ENCODE peak calls at places on chromosomes 2 and 18, in nine cellular contexts. One of them, this sample, is unnamed.

GRCh38 chr2:49002750-49003149 is 151.6 kb downstream of the FSHR start:
- DNase-seq in hippocampal formation: no peak
- DNase-seq in activated T-helper 1 cell treated with anti-CD3 and anti-CD28 coated beads, Interleukin-2, amount 50 U/mL, for 16 hours: no peak
- DNase-seq in skeletal muscle cell: no peak
- DNase-seq in DMS 273 treated with DMSO at 0.1 percent for 48 hours: no peak
- DNase-seq in T-helper 2 cell: no peak
- DNase-seq in GM03348: no peak
- DNase-seq in Daoy: no peak
- DNase-seq in GM12878: no peak
- DNase-seq in this sample: no peak

GRCh38 chr18:31685097-31686082 is 1.0 kb upstream of the B4GALT6 start:
- DNase-seq in DMS 273 treated with DMSO at 0.1 percent for 48 hours: peak
- DNase-seq in activated T-helper 1 cell treated with anti-CD3 and anti-CD28 coated beads, Interleukin-2, amount 50 U/mL, for 16 hours: no peak
- DNase-seq in skeletal muscle cell: peak
- DNase-seq in GM12878: peak
- DNase-seq in hippocampal formation: peak
- DNase-seq in Daoy: peak
- DNase-seq in GM03348: peak
- DNase-seq in T-helper 2 cell: peak
- DNase-seq in this sample: no peak

GRCh38 chr2:129849559-129850160 is 129.8 kb upstream of the RAB6C start:
- DNase-seq in GM12878: peak
- DNase-seq in GM03348: peak
- DNase-seq in activated T-helper 1 cell treated with anti-CD3 and anti-CD28 coated beads, Interleukin-2, amount 50 U/mL, for 16 hours: no peak
- DNase-seq in DMS 273 treated with DMSO at 0.1 percent for 48 hours: peak
- DNase-seq in T-helper 2 cell: peak
- DNase-seq in skeletal muscle cell: peak
- DNase-seq in hippocampal formation: no peak
- DNase-seq in Daoy: peak
- DNase-seq in this sample: peak

GRCh38 chr2:37526323-37526722 is 145.1 kb downstream of the CDC42EP3 start:
- DNase-seq in GM03348: no peak
- DNase-seq in DMS 273 treated with DMSO at 0.1 percent for 48 hours: no peak
- DNase-seq in GM12878: no peak
- DNase-seq in Daoy: peak
- DNase-seq in skeletal muscle cell: no peak
- DNase-seq in activated T-helper 1 cell treated with anti-CD3 and anti-CD28 coated beads, Interleukin-2, amount 50 U/mL, for 16 hours: no peak
- DNase-seq in hippocampal formation: no peak
- DNase-seq in T-helper 2 cell: peak
- DNase-seq in this sample: no peak

GRCh38 chr2:26900831-26901321 is 52.9 kb downstream of the DPYSL5 start:
- DNase-seq in hippocampal formation: no peak
- DNase-seq in GM03348: no peak
- DNase-seq in T-helper 2 cell: no peak
- DNase-seq in GM12878: no peak
- DNase-seq in DMS 273 treated with DMSO at 0.1 percent for 48 hours: no peak
- DNase-seq in activated T-helper 1 cell treated with anti-CD3 and anti-CD28 coated beads, Interleukin-2, amount 50 U/mL, for 16 hours: no peak
- DNase-seq in Daoy: no peak
- DNase-seq in skeletal muscle cell: no peak
- DNase-seq in this sample: no peak

GRCh38 chr18:66640431-66640830 is 36.5 kb upstream of the CDH19 start:
- DNase-seq in activated T-helper 1 cell treated with anti-CD3 and anti-CD28 coated beads, Interleukin-2, amount 50 U/mL, for 16 hours: no peak
- DNase-seq in GM03348: no peak
- DNase-seq in T-helper 2 cell: no peak
- DNase-seq in Daoy: no peak
- DNase-seq in skeletal muscle cell: no peak
- DNase-seq in GM12878: no peak
- DNase-seq in DMS 273 treated with DMSO at 0.1 percent for 48 hours: no peak
- DNase-seq in hippocampal formation: no peak
- DNase-seq in this sample: no peak

GRCh38 chr2:49207204-49207603 is 52.9 kb upstream of the FSHR start:
- DNase-seq in GM03348: no peak
- DNase-seq in DMS 273 treated with DMSO at 0.1 percent for 48 hours: no peak
- DNase-seq in GM12878: no peak
- DNase-seq in hippocampal formation: no peak
- DNase-seq in T-helper 2 cell: no peak
- DNase-seq in skeletal muscle cell: no peak
- DNase-seq in Daoy: no peak
- DNase-seq in activated T-helper 1 cell treated with anti-CD3 and anti-CD28 coated beads, Interleukin-2, amount 50 U/mL, for 16 hours: no peak
- DNase-seq in this sample: no peak

GRCh38 chr2:62452701-62453449 is 53.1 kb downstream of the TMEM17 start:
- DNase-seq in Daoy: no peak
- DNase-seq in activated T-helper 1 cell treated with anti-CD3 and anti-CD28 coated beads, Interleukin-2, amount 50 U/mL, for 16 hours: no peak
- DNase-seq in skeletal muscle cell: no peak
- DNase-seq in GM12878: no peak
- DNase-seq in DMS 273 treated with DMSO at 0.1 percent for 48 hours: no peak
- DNase-seq in GM03348: no peak
- DNase-seq in hippocampal formation: no peak
- DNase-seq in T-helper 2 cell: no peak
- DNase-seq in this sample: no peak

GRCh38 chr2:31446848-31447247 is 32.3 kb upstream of the XDH start:
- DNase-seq in T-helper 2 cell: no peak
- DNase-seq in GM12878: no peak
- DNase-seq in hippocampal formation: no peak
- DNase-seq in Daoy: no peak
- DNase-seq in activated T-helper 1 cell treated with anti-CD3 and anti-CD28 coated beads, Interleukin-2, amount 50 U/mL, for 16 hours: no peak
- DNase-seq in skeletal muscle cell: no peak
- DNase-seq in DMS 273 treated with DMSO at 0.1 percent for 48 hours: no peak
- DNase-seq in GM03348: peak
- DNase-seq in this sample: no peak

GRCh38 chr2:239917128-239917956 is 107.8 kb downstream of the NDUFA10 start:
- DNase-seq in skeletal muscle cell: no peak
- DNase-seq in T-helper 2 cell: no peak
- DNase-seq in GM03348: no peak
- DNase-seq in hippocampal formation: no peak
- DNase-seq in DMS 273 treated with DMSO at 0.1 percent for 48 hours: no peak
- DNase-seq in activated T-helper 1 cell treated with anti-CD3 and anti-CD28 coated beads, Interleukin-2, amount 50 U/mL, for 16 hours: no peak
- DNase-seq in Daoy: no peak
- DNase-seq in GM12878: no peak
- DNase-seq in this sample: no peak

GRCh38 chr18:43680096-43680495 is 402.8 kb upstream of the SYT4 start:
- DNase-seq in T-helper 2 cell: no peak
- DNase-seq in hippocampal formation: no peak
- DNase-seq in activated T-helper 1 cell treated with anti-CD3 and anti-CD28 coated beads, Interleukin-2, amount 50 U/mL, for 16 hours: no peak
- DNase-seq in GM03348: peak
- DNase-seq in GM12878: no peak
- DNase-seq in Daoy: no peak
- DNase-seq in skeletal muscle cell: no peak
- DNase-seq in DMS 273 treated with DMSO at 0.1 percent for 48 hours: no peak
- DNase-seq in this sample: no peak

GRCh38 chr2:171598713-171599319 is 76.5 kb downstream of the CYBRD1 start:
- DNase-seq in T-helper 2 cell: peak
- DNase-seq in DMS 273 treated with DMSO at 0.1 percent for 48 hours: peak
- DNase-seq in hippocampal formation: peak
- DNase-seq in GM03348: peak
- DNase-seq in activated T-helper 1 cell treated with anti-CD3 and anti-CD28 coated beads, Interleukin-2, amount 50 U/mL, for 16 hours: no peak
- DNase-seq in GM12878: peak
- DNase-seq in Daoy: peak
- DNase-seq in skeletal muscle cell: peak
- DNase-seq in this sample: peak

GRCh38 chr2:16656784-16657391 is 8.7 kb downstream of the CYRIA start:
- DNase-seq in Daoy: no peak
- DNase-seq in skeletal muscle cell: no peak
- DNase-seq in DMS 273 treated with DMSO at 0.1 percent for 48 hours: no peak
- DNase-seq in activated T-helper 1 cell treated with anti-CD3 and anti-CD28 coated beads, Interleukin-2, amount 50 U/mL, for 16 hours: no peak
- DNase-seq in hippocampal formation: peak
- DNase-seq in GM03348: no peak
- DNase-seq in GM12878: peak
- DNase-seq in T-helper 2 cell: no peak
- DNase-seq in this sample: no peak

GRCh38 chr18:63697261-63697660 is 5.5 kb upstream of the SERPINB11 start:
- DNase-seq in GM12878: no peak
- DNase-seq in hippocampal formation: no peak
- DNase-seq in T-helper 2 cell: no peak
- DNase-seq in activated T-helper 1 cell treated with anti-CD3 and anti-CD28 coated beads, Interleukin-2, amount 50 U/mL, for 16 hours: no peak
- DNase-seq in skeletal muscle cell: no peak
- DNase-seq in Daoy: no peak
- DNase-seq in GM03348: peak
- DNase-seq in DMS 273 treated with DMSO at 0.1 percent for 48 hours: no peak
- DNase-seq in this sample: no peak

GRCh38 chr2:72185166-72185565 is 37.5 kb upstream of the CYP26B1 start:
- DNase-seq in GM12878: no peak
- DNase-seq in hippocampal formation: no peak
- DNase-seq in DMS 273 treated with DMSO at 0.1 percent for 48 hours: no peak
- DNase-seq in Daoy: no peak
- DNase-seq in skeletal muscle cell: no peak
- DNase-seq in T-helper 2 cell: no peak
- DNase-seq in activated T-helper 1 cell treated with anti-CD3 and anti-CD28 coated beads, Interleukin-2, amount 50 U/mL, for 16 hours: no peak
- DNase-seq in GM03348: no peak
- DNase-seq in this sample: no peak

GRCh38 chr2:1867141-1867540 is 122.8 kb upstream of the PXDN start:
- DNase-seq in GM03348: no peak
- DNase-seq in T-helper 2 cell: no peak
- DNase-seq in Daoy: no peak
- DNase-seq in activated T-helper 1 cell treated with anti-CD3 and anti-CD28 coated beads, Interleukin-2, amount 50 U/mL, for 16 hours: no peak
- DNase-seq in hippocampal formation: no peak
- DNase-seq in GM12878: no peak
- DNase-seq in skeletal muscle cell: no peak
- DNase-seq in DMS 273 treated with DMSO at 0.1 percent for 48 hours: no peak
- DNase-seq in this sample: no peak

GRCh38 chr2:655626-656025 is 21.6 kb downstream of the TMEM18 start:
- DNase-seq in activated T-helper 1 cell treated with anti-CD3 and anti-CD28 coated beads, Interleukin-2, amount 50 U/mL, for 16 hours: no peak
- DNase-seq in skeletal muscle cell: no peak
- DNase-seq in hippocampal formation: no peak
- DNase-seq in T-helper 2 cell: no peak
- DNase-seq in DMS 273 treated with DMSO at 0.1 percent for 48 hours: no peak
- DNase-seq in GM03348: peak
- DNase-seq in Daoy: no peak
- DNase-seq in GM12878: no peak
- DNase-seq in this sample: no peak

GRCh38 chr2:25528173-25528572 is 145.2 kb downstream of the DTNB start:
- DNase-seq in DMS 273 treated with DMSO at 0.1 percent for 48 hours: no peak
- DNase-seq in T-helper 2 cell: no peak
- DNase-seq in skeletal muscle cell: peak
- DNase-seq in GM12878: no peak
- DNase-seq in activated T-helper 1 cell treated with anti-CD3 and anti-CD28 coated beads, Interleukin-2, amount 50 U/mL, for 16 hours: no peak
- DNase-seq in GM03348: peak
- DNase-seq in Daoy: peak
- DNase-seq in hippocampal formation: no peak
- DNase-seq in this sample: no peak

GRCh38 chr18:49459404-49460171 is 857 bp downstream of the DYM start:
- DNase-seq in DMS 273 treated with DMSO at 0.1 percent for 48 hours: no peak
- DNase-seq in skeletal muscle cell: no peak
- DNase-seq in hippocampal formation: no peak
- DNase-seq in Daoy: peak
- DNase-seq in GM12878: no peak
- DNase-seq in T-helper 2 cell: peak
- DNase-seq in activated T-helper 1 cell treated with anti-CD3 and anti-CD28 coated beads, Interleukin-2, amount 50 U/mL, for 16 hours: no peak
- DNase-seq in GM03348: no peak
- DNase-seq in this sample: no peak

GRCh38 chr2:1787799-1788477 is 43.6 kb upstream of the PXDN start:
- DNase-seq in GM03348: no peak
- DNase-seq in activated T-helper 1 cell treated with anti-CD3 and anti-CD28 coated beads, Interleukin-2, amount 50 U/mL, for 16 hours: no peak
- DNase-seq in skeletal muscle cell: no peak
- DNase-seq in GM12878: no peak
- DNase-seq in hippocampal formation: no peak
- DNase-seq in Daoy: no peak
- DNase-seq in T-helper 2 cell: no peak
- DNase-seq in DMS 273 treated with DMSO at 0.1 percent for 48 hours: no peak
- DNase-seq in this sample: no peak

GRCh38 chr2:157173740-157174184 is 83.7 kb upstream of the GALNT5 start:
- DNase-seq in skeletal muscle cell: peak
- DNase-seq in GM03348: peak
- DNase-seq in hippocampal formation: no peak
- DNase-seq in GM12878: no peak
- DNase-seq in DMS 273 treated with DMSO at 0.1 percent for 48 hours: peak
- DNase-seq in activated T-helper 1 cell treated with anti-CD3 and anti-CD28 coated beads, Interleukin-2, amount 50 U/mL, for 16 hours: no peak
- DNase-seq in T-helper 2 cell: no peak
- DNase-seq in Daoy: peak
- DNase-seq in this sample: peak

GRCh38 chr2:102619414-102620319 is at the start of gene SLC9A2:
- DNase-seq in GM12878: no peak
- DNase-seq in GM03348: peak
- DNase-seq in activated T-helper 1 cell treated with anti-CD3 and anti-CD28 coated beads, Interleukin-2, amount 50 U/mL, for 16 hours: no peak
- DNase-seq in hippocampal formation: no peak
- DNase-seq in skeletal muscle cell: no peak
- DNase-seq in Daoy: peak
- DNase-seq in DMS 273 treated with DMSO at 0.1 percent for 48 hours: no peak
- DNase-seq in T-helper 2 cell: peak
- DNase-seq in this sample: no peak

GRCh38 chr2:134120160-134120717 is 133.6 kb upstream of the MGAT5 start:
- DNase-seq in skeletal muscle cell: no peak
- DNase-seq in DMS 273 treated with DMSO at 0.1 percent for 48 hours: no peak
- DNase-seq in Daoy: peak
- DNase-seq in GM12878: no peak
- DNase-seq in activated T-helper 1 cell treated with anti-CD3 and anti-CD28 coated beads, Interleukin-2, amount 50 U/mL, for 16 hours: no peak
- DNase-seq in T-helper 2 cell: no peak
- DNase-seq in GM03348: peak
- DNase-seq in hippocampal formation: no peak
- DNase-seq in this sample: no peak

GRCh38 chr2:149473538-149473937 is 114.0 kb downstream of the MMADHC start:
- DNase-seq in DMS 273 treated with DMSO at 0.1 percent for 48 hours: no peak
- DNase-seq in skeletal muscle cell: no peak
- DNase-seq in Daoy: no peak
- DNase-seq in GM12878: no peak
- DNase-seq in T-helper 2 cell: no peak
- DNase-seq in GM03348: no peak
- DNase-seq in hippocampal formation: no peak
- DNase-seq in activated T-helper 1 cell treated with anti-CD3 and anti-CD28 coated beads, Interleukin-2, amount 50 U/mL, for 16 hours: no peak
- DNase-seq in this sample: no peak

GRCh38 chr2:15531095-15531854 is 29.9 kb downstream of the NBAS start:
- DNase-seq in skeletal muscle cell: no peak
- DNase-seq in GM12878: no peak
- DNase-seq in activated T-helper 1 cell treated with anti-CD3 and anti-CD28 coated beads, Interleukin-2, amount 50 U/mL, for 16 hours: no peak
- DNase-seq in hippocampal formation: no peak
- DNase-seq in T-helper 2 cell: no peak
- DNase-seq in Daoy: no peak
- DNase-seq in GM03348: no peak
- DNase-seq in DMS 273 treated with DMSO at 0.1 percent for 48 hours: no peak
- DNase-seq in this sample: no peak

GRCh38 chr18:51039138-51040112 is 9.4 kb downstream of the SMAD4 start:
- DNase-seq in DMS 273 treated with DMSO at 0.1 percent for 48 hours: no peak
- DNase-seq in GM12878: no peak
- DNase-seq in hippocampal formation: no peak
- DNase-seq in T-helper 2 cell: no peak
- DNase-seq in skeletal muscle cell: no peak
- DNase-seq in activated T-helper 1 cell treated with anti-CD3 and anti-CD28 coated beads, Interleukin-2, amount 50 U/mL, for 16 hours: no peak
- DNase-seq in GM03348: no peak
- DNase-seq in Daoy: no peak
- DNase-seq in this sample: no peak

This sample was measured in SK-N-MC.